ENCODE peak calls at places on chromosome 16, in nine cellular contexts. D is HEK293T; N is COLO829; T is ACHN; X is activated naive CD4-positive, alpha-beta T cell treated with anti-CD3 and anti-CD28 coated beads for 36 hours; I is stimulated activated CD4-positive, alpha-beta T cell treated with anti-CD3 and anti-CD28 coated beads, TNF-alpha, amount 100 ng/mL, for 48 hours; V is HepG2; C is KBM-7; E is endothelial cell of umbilical vein. Z is an unnamed sample.

GRCh38 chr16:89917773-89918452 is 749 bp upstream of the MC1R start:
- DNase-seq in D (peak), N (peak), T (peak), X (peak), I (peak), V (peak), C (peak), E (peak), Z (no peak)

GRCh38 chr16:86995456-86995855 is 321.7 kb downstream of the C16orf95 start:
- DNase-seq in D (no peak), N (no peak), T (no peak), X (no peak), I (no peak), V (no peak), C (no peak), E (no peak), Z (no peak)

GRCh38 chr16:3580271-3580670 is 3.1 kb upstream of the NLRC3 start:
- DNase-seq in D (no peak), N (no peak), T (no peak), X (no peak), I (no peak), V (no peak), C (peak), E (no peak), Z (no peak)

GRCh38 chr16:10876799-10877341 is at the start of gene CIITA:
- DNase-seq in D (no peak), N (peak), T (peak), X (peak), I (no peak), V (no peak), C (peak), E (no peak), Z (no peak)

GRCh38 chr16:83964684-83965443 is 3.2 kb upstream of the NECAB2 start:
- DNase-seq in D (no peak), N (no peak), T (no peak), X (no peak), I (no peak), V (no peak), C (no peak), E (no peak), Z (no peak)

GRCh38 chr16:1443403-1443973 is 868 bp downstream of the CCDC154 start:
- DNase-seq in D (no peak), N (no peak), T (no peak), X (no peak), I (no peak), V (no peak), C (no peak), E (no peak), Z (no peak)

GRCh38 chr16:3690991-3691720 is 26.2 kb downstream of the TRAP1 start:
- DNase-seq in D (no peak), N (no peak), T (no peak), X (peak), I (no peak), V (no peak), C (no peak), E (no peak), Z (no peak)

GRCh38 chr16:22813223-22813945 is 578 bp upstream of the HS3ST2 start:
- DNase-seq in D (peak), N (peak), T (peak), X (peak), I (peak), V (peak), C (peak), E (peak), Z (peak)

GRCh38 chr16:12907670-12908233 is 6.4 kb downstream of the SHISA9 start:
- DNase-seq in D (no peak), N (no peak), T (peak), X (peak), I (no peak), V (peak), C (no peak), E (peak), Z (no peak)